ENCODE peak calls at places on chromosomes 12 and 14, in ten cellular contexts. B is GM12865; J is lower lobe of right lung; E is HFFc6; L is CD8-positive, alpha-beta T cell; R is left lung; N is lung; O is psoas muscle; V is AG10803; W is mucosa of descending colon. X is an unnamed sample.

GRCh38 chr12:108483213-108483920 is 31.7 kb upstream of the FICD start:
- DNase-seq in O (no peak), J (no peak), L (no peak), E (no peak), W (no peak), R (no peak), N (no peak), V (no peak), B (no peak), X (no peak)

GRCh38 chr14:77027538-77028383 is 747 bp downstream of the IRF2BPL start:
- DNase-seq in R (peak; percentile 92), N (peak; percentile 74), B (peak; percentile 80), O (peak; percentile 89), E (peak; percentile 67), J (peak; percentile 84), L (peak; percentile 53), V (peak; percentile 75), W (peak; percentile 85), X (no peak)

GRCh38 chr12:2064078-2064507 is 11.3 kb downstream of the CACNA1C start:
- DNase-seq in L (peak; percentile 2), B (peak; percentile 62), W (no peak), J (no peak), N (no peak), R (peak; percentile 61), O (no peak), E (no peak), V (peak; percentile 42), X (no peak)

GRCh38 chr12:93753838-93754429 is 76.8 kb downstream of the CRADD start:
- DNase-seq in J (no peak), N (no peak), V (no peak), E (no peak), B (no peak), R (no peak), W (no peak), L (no peak), O (no peak), X (no peak)

GRCh38 chr12:13069380-13069779 is 25.2 kb downstream of the FAM234B start:
- DNase-seq in E (no peak), O (no peak), L (no peak), B (no peak), W (no peak), R (no peak), V (no peak), N (no peak), J (no peak), X (no peak)

GRCh38 chr14:91323031-91323430 is 78.5 kb upstream of the GPR68 start:
- DNase-seq in E (no peak), W (no peak), J (no peak), B (no peak), O (no peak), L (no peak), N (no peak), V (no peak), R (no peak), X (no peak)

GRCh38 chr14:87334997-87335675 is 657.8 kb downstream of the GALC start:
- DNase-seq in L (no peak), B (no peak), V (peak; percentile 26), O (no peak), R (no peak), N (no peak), J (no peak), E (no peak), W (no peak), X (no peak)

GRCh38 chr14:88437659-88438058 is 52.2 kb downstream of the SPATA7 start:
- DNase-seq in V (no peak), E (no peak), R (no peak), L (no peak), J (no peak), B (no peak), N (no peak), W (no peak), O (no peak), X (no peak)

GRCh38 chr14:54435500-54435981 is 5.6 kb downstream of the CNIH1 start:
- DNase-seq in E (peak; percentile 90), B (peak; percentile 48), W (no peak), V (peak; percentile 21), N (no peak), L (no peak), R (no peak), O (no peak), J (no peak), X (no peak)

DNA sequence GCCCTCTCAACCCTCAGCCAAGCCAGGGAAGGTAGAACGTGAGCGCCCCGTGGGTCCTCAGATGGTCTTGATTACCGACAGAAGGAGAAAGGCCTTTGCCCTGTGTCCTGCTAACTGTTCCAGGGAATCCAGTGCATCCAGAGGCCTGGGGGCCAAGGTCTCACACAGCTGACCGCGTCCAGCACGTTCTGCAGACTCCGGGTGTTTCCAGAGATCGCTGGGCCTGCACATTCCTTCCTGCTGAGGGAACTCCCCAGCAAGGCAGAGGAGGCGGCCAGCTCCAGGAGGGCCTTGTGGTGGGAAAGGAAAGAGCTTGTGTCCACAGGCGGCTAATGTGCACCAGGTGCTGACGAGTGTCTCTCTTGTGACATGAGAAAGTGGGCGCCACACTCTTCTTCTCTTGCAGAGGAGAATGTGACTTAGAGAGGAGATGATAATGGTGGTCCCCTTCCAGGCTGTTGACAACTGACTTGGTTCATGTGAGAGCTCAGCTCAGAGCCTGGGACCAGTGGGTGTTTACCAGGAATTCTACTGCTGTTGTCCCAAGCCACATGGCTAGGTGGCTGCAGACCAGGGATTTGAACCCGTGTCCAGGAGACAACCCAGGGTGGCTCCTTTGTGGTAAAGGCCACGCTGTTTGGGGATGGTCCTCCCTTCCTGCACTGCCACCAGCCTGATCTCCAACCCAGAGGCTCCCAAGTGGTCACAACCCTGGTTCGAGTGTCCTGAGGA is 46.8 kb upstream of the DLK1 start:
- DNase-seq in R (no peak), N (peak; percentile 39), B (no peak), E (peak; percentile 91), J (no peak), L (no peak), V (peak; percentile 85), O (peak; percentile 75), W (no peak), X (no peak)
- TF ChIP-seq CTCF in R (no peak), N (no peak), B (no peak), E (peak; percentile 63), J (no peak), L (no peak), V (peak; percentile 52), O (no peak), W (no peak), X (no peak)

GRCh38 chr12:75529826-75530225 is 18.4 kb upstream of the KRR1 start:
- DNase-seq in O (no peak), N (no peak), L (no peak), E (no peak), V (no peak), R (no peak), W (no peak), J (no peak), B (no peak), X (no peak)

GRCh38 chr12:75528692-75529091 is 17.3 kb upstream of the KRR1 start:
- DNase-seq in J (no peak), W (no peak), B (no peak), O (no peak), V (no peak), L (no peak), N (no peak), E (no peak), R (no peak), X (no peak)

GRCh38 chr12:75528272-75528671 is 16.9 kb upstream of the KRR1 start:
- DNase-seq in V (no peak), O (no peak), E (no peak), N (no peak), L (no peak), J (no peak), R (no peak), W (no peak), B (no peak), X (no peak)

GRCh38 chr12:75526655-75527511 is 15.5 kb upstream of the KRR1 start:
- DNase-seq in L (no peak), N (no peak), V (peak; percentile 71), O (no peak), J (no peak), W (peak; percentile 8), R (no peak), B (peak; percentile 73), E (peak; percentile 61), X (no peak)

DNA sequence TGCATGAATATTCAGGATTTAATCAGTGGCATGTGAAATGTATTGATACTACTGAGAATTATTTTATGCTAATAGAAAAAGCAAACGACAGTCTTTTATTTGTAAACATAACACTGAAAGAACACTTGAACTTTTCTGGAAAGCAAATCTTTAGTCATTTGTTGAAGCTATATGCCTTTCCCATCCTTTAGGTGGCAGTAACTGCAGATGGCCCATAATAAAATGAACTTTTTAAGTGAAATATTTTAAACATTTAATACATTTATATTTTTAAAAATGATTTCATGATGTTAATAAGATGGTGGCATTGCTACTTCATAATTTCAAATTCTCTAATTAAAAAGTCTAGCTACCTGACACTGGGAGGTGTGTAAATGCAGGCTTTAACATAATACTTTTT is 13.9 kb upstream of the KRR1 start:
- DNase-seq in W (no peak), L (no peak), V (no peak), E (no peak), R (no peak), N (no peak), O (no peak), B (no peak), J (no peak), X (no peak)
- TF ChIP-seq CTCF in W (no peak), L (no peak), V (peak; percentile 57), E (peak; percentile 80), R (no peak), N (no peak), O (no peak), B (no peak), J (no peak), X (no peak)

GRCh38 chr12:52350021-52350620 is 17.2 kb downstream of the KRT85 start:
- DNase-seq in L (no peak), O (no peak), B (no peak), J (no peak), V (no peak), E (no peak), W (no peak), R (no peak), N (no peak), X (no peak)

GRCh38 chr12:52347546-52348510 is 19.5 kb downstream of the KRT85 start:
- DNase-seq in W (no peak), O (no peak), J (no peak), N (no peak), B (no peak), R (no peak), V (no peak), E (no peak), L (no peak), X (no peak)

GRCh38 chr12:52350786-52351185 is 16.5 kb downstream of the KRT85 start:
- DNase-seq in O (no peak), E (no peak), R (no peak), V (no peak), L (no peak), B (no peak), N (no peak), W (no peak), J (no peak), X (no peak)

GRCh38 chr12:52347016-52347415 is 20.3 kb downstream of the KRT85 start:
- DNase-seq in V (no peak), B (no peak), O (no peak), E (no peak), N (no peak), R (no peak), J (no peak), L (no peak), W (no peak), X (no peak)

GRCh38 chr12:52349196-52349595 is 18.1 kb downstream of the KRT85 start:
- DNase-seq in V (no peak), N (no peak), R (no peak), B (no peak), J (no peak), O (no peak), E (peak; percentile 7), L (no peak), W (no peak), X (no peak)
- TF ChIP-seq CTCF in V (no peak), N (no peak), R (no peak), B (no peak), J (no peak), O (no peak), E (no peak), L (no peak), W (no peak), X (no peak)

GRCh38 chr12:122980192-122981035 is at the start of gene ARL6IP4:
- DNase-seq in E (no peak), J (peak; percentile 83), O (peak; percentile 81), V (peak; percentile 56), B (peak; percentile 81), N (peak; percentile 64), R (peak; percentile 94), L (peak; percentile 49), W (peak; percentile 80), X (no peak)
- TF ChIP-seq CTCF in E (peak; percentile 30), J (no peak), O (no peak), V (no peak), B (no peak), N (no peak), R (no peak), L (no peak), W (no peak), X (no peak)